ENCODE peak calls at places on chromosomes 7 and 10, in six cellular contexts. O, A, K, L, M and V are unnamed samples.

GRCh38 chr7:150627959-150628358 is 4.2 kb downstream of the GIMAP6 start:
- DNase-seq in O (no peak), L (no peak), A (no peak), K (no peak), M (no peak), V (no peak)

GRCh38 chr10:84026821-84027257 is 112.5 kb upstream of the GHITM start:
- DNase-seq in O (peak; percentile 56), M (no peak), L (peak; percentile 10), K (peak; percentile 35), A (peak; percentile 7), V (peak; percentile 73)

GRCh38 chr10:90227259-90227658 is 525.9 kb downstream of the KIF20B start:
- DNase-seq in L (no peak), O (no peak), K (no peak), M (no peak), A (peak; percentile 99), V (no peak)

GRCh38 chr7:86778271-86778670 is 134.6 kb downstream of the GRM3 start:
- DNase-seq in O (no peak), L (no peak), K (no peak), M (no peak), A (no peak), V (no peak)

GRCh38 chr10:126459032-126459831 is 71.0 kb upstream of the ADAM12 start:
- DNase-seq in A (no peak), K (no peak), M (no peak), O (no peak), L (no peak), V (no peak)

GRCh38 chr7:117096297-117096696 is 143.0 kb downstream of the ST7 start:
- DNase-seq in M (no peak), A (no peak), O (no peak), K (no peak), L (no peak), V (no peak)

GRCh38 chr7:73329861-73330581 is 2.1 kb downstream of the FKBP6 start:
- DNase-seq in K (peak; percentile 35), A (no peak), O (no peak), M (no peak), L (no peak), V (no peak)

GRCh38 chr10:95172851-95173250 is 21.2 kb upstream of the ACSM6 start:
- DNase-seq in O (no peak), M (no peak), L (no peak), K (no peak), A (no peak), V (no peak)

GRCh38 chr10:104666106-104666505 is 25.0 kb downstream of the SORCS3 start:
- DNase-seq in O (no peak), A (no peak), L (no peak), K (no peak), M (no peak), V (no peak)

GRCh38 chr7:34337163-34337562 is 320.9 kb upstream of the NPSR1 start:
- DNase-seq in A (no peak), O (no peak), K (no peak), M (no peak), L (no peak), V (no peak)

GRCh38 chr7:78178319-78178718 is 379.7 kb downstream of the PHTF2 start:
- DNase-seq in M (no peak), L (no peak), A (no peak), K (no peak), O (no peak), V (no peak)

GRCh38 chr7:2525931-2526630 is 6.5 kb downstream of the LFNG start:
- DNase-seq in L (no peak), A (no peak), M (no peak), K (no peak), O (no peak), V (peak; percentile 42)

GRCh38 chr7:78587443-78588044 is 789.0 kb downstream of the PHTF2 start:
- DNase-seq in K (peak; percentile 47), A (peak; percentile 6), L (peak; percentile 10), M (peak; percentile 4), O (no peak), V (peak; percentile 44)

GRCh38 chr7:47493971-47494370 is 87.9 kb downstream of the TNS3 start:
- DNase-seq in L (no peak), K (no peak), A (no peak), M (no peak), O (no peak), V (no peak)

GRCh38 chr10:22486431-22486830 is 141.1 kb downstream of the SPAG6 start:
- DNase-seq in M (no peak), K (no peak), L (no peak), O (no peak), A (no peak), V (no peak)

GRCh38 chr10:132145521-132146185 is 41.1 kb upstream of the DPYSL4 start:
- DNase-seq in A (no peak), L (no peak), M (no peak), O (no peak), K (no peak), V (no peak)
- TF ChIP-seq REST in A (no peak), L (no peak), M (no peak), O (no peak), K (no peak), V (no peak)

GRCh38 chr10:114856544-114857287 is 35.1 kb downstream of the FHIP2A start:
- DNase-seq in A (no peak), L (no peak), M (no peak), O (no peak), K (no peak), V (no peak)
- H3K4me2 ChIP-seq in A (no peak overlapping the region), L (no peak overlapping the region), M (peak overlapping the region; percentile 68), O (no peak overlapping the region), K (peak overlapping the region; percentile 66), V (no peak overlapping the region)

DNA sequence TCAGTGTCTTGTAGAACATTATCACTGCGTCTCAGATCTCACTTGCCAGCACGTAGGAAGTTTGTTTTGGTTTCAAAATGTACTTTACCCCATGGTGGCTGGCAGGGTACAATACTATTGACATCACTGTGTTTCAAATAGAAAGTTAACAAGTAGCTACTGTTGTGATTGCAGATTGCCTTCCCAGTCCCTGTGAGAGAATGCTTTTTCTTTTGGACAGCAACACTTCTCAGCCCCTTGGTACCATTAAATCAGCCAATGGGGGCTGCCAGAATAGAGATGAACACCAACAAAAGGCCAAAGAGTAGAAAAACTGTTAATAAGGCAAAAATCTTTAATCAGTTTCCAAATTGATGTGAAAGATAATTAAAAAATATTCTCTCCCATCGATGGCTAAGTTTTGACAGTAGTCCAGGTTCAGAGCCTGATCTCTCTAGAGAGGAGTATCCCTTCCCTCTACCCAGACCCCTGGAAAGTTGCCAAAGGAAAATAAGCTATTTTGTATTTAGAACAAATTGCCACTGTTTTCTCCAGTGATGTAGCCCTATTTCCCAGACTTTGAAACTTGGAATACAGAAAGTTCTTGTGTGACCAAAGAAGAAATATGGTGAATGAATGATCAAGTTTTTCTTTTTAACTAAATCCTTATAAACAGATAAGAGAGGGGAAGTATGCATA is 34.9 kb downstream of the SMNDC1 start:
- DNase-seq in M (no peak), K (no peak), O (no peak), A (no peak), L (peak; percentile 59), V (no peak)
- H3K27ac ChIP-seq in M (no peak overlapping the region), K (no peak overlapping the region), O (no peak overlapping the region), A (no peak overlapping the region), L (peak overlapping the region; percentile 59), V (no peak overlapping the region)

GRCh38 chr7:82057476-82057875 is 287.6 kb upstream of the HGF start:
- DNase-seq in L (no peak), O (no peak), M (no peak), A (no peak), K (no peak), V (no peak)
- TF ChIP-seq REST in L (no peak), O (no peak), M (no peak), A (no peak), K (no peak), V (no peak)

GRCh38 chr7:49094866-49095265 is 170.5 kb downstream of the CDC14C start:
- DNase-seq in M (no peak), O (no peak), K (no peak), L (no peak), A (no peak), V (no peak)

GRCh38 chr7:49091089-49091488 is 166.7 kb downstream of the CDC14C start:
- DNase-seq in O (no peak), L (no peak), A (no peak), K (no peak), M (no peak), V (no peak)

GRCh38 chr7:49093218-49093617 is 168.9 kb downstream of the CDC14C start:
- DNase-seq in L (no peak), O (no peak), A (no peak), K (no peak), M (no peak), V (no peak)

GRCh38 chr7:49089717-49090116 is 165.4 kb downstream of the CDC14C start:
- DNase-seq in L (no peak), A (no peak), O (no peak), M (no peak), K (no peak), V (peak; percentile 77)

GRCh38 chr7:49091519-49091918 is 167.2 kb downstream of the CDC14C start:
- DNase-seq in O (no peak), L (no peak), A (no peak), K (no peak), M (no peak), V (no peak)
- H3K4me2 ChIP-seq in O (no peak overlapping the region), L (no peak overlapping the region), A (no peak overlapping the region), K (no peak overlapping the region), M (no peak overlapping the region), V (no peak overlapping the region)

GRCh38 chr7:17462059-17462695 is 163.7 kb downstream of the AHR start:
- DNase-seq in K (no peak), M (no peak), O (no peak), A (peak; percentile 7), L (no peak), V (no peak)
- H3K27ac ChIP-seq in K (no peak overlapping the region), M (no peak overlapping the region), O (no peak overlapping the region), A (no peak overlapping the region), L (no peak overlapping the region), V (no peak overlapping the region)

GRCh38 chr10:6729071-6729773 is 149.1 kb upstream of the PRKCQ start:
- DNase-seq in K (no peak), M (peak; percentile 54), O (no peak), A (no peak), L (no peak), V (no peak)
- TF ChIP-seq REST in K (no peak), M (no peak), O (no peak), A (no peak), L (no peak), V (no peak)